ENCODE peak calls at places on chromosomes 6 and 20, in eight cellular contexts. Z is MM.1S, E is GM23248, B is neural progenitor cell, Q is hepatocyte, T is GM23338, D is OCI-LY7, I is HCT116. W is an unnamed sample.

GRCh38 chr6:99943846-99944245 is 50.2 kb downstream of the MCHR2 start:
- DNase-seq in Z (no peak), E (no peak), B (peak), Q (no peak), T (peak), D (no peak), I (no peak), W (no peak)

GRCh38 chr6:70860044-70860443 is 96.8 kb downstream of the B3GAT2 start:
- DNase-seq in Z (no peak), E (peak), B (no peak), Q (no peak), T (no peak), D (no peak), I (no peak), W (peak)

GRCh38 chr6:155895641-155896040 is 440.0 kb upstream of the NOX3 start:
- DNase-seq in Z (no peak), E (no peak), B (no peak), Q (no peak), T (no peak), D (no peak), I (no peak), W (peak)

GRCh38 chr6:89323461-89324098 is 8.5 kb upstream of the GABRR2 start:
- DNase-seq in Z (no peak), E (peak), B (no peak), Q (no peak), T (peak), D (peak), I (no peak), W (no peak)

GRCh38 chr20:36305602-36306556 is at the start of gene DLGAP4:
- DNase-seq in Z (no peak), E (no peak), B (peak), Q (no peak), T (peak), D (no peak), I (no peak), W (no peak)

GRCh38 chr20:48326868-48327267 is 500.9 kb downstream of the PREX1 start:
- DNase-seq in Z (no peak), E (no peak), B (no peak), Q (no peak), T (no peak), D (no peak), I (no peak), W (no peak)

GRCh38 chr20:48295445-48295903 is 510.2 kb upstream of the SULF2 start:
- DNase-seq in Z (no peak), E (peak), B (peak), Q (peak), T (peak), D (no peak), I (peak), W (peak)

GRCh38 chr6:121592955-121593665 is 157.7 kb downstream of the GJA1 start:
- DNase-seq in Z (no peak), E (no peak), B (no peak), Q (no peak), T (no peak), D (no peak), I (no peak), W (no peak)

GRCh38 chr20:40948352-40949267 is 80.0 kb upstream of the TOP1 start:
- DNase-seq in Z (no peak), E (no peak), B (no peak), Q (no peak), T (no peak), D (no peak), I (no peak), W (peak)

GRCh38 chr6:14499804-14500203 is 382.2 kb downstream of the CD83 start:
- DNase-seq in Z (no peak), E (peak), B (peak), Q (peak), T (peak), D (no peak), I (peak), W (peak)

DNA sequence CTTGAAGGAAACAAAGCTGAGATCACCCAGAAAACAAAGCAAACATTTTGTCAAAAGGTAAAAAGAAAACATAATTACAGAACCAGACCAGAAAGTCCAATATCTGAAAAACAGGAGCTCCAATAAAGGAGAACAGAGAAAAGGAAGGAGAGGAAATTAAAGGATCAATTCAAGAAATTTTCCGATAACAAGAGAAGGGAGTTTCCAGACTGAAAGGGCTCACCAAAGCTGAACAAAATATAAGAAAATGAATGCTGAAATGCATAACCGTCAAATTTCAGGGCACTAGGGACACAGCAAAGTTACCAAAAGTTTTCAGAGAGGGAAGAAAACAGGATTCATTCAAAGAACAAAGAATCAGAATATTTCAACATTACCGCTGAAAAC is 23.9 kb downstream of the ILRUN start:
- DNase-seq in Z (no peak), E (no peak), B (no peak), Q (no peak), T (no peak), D (no peak), I (no peak), W (no peak)
- H3K4me2 ChIP-seq in Z (peak), E (no peak), B (no peak), Q (no peak), T (no peak), D (peak), I (peak), W (no peak)

DNA sequence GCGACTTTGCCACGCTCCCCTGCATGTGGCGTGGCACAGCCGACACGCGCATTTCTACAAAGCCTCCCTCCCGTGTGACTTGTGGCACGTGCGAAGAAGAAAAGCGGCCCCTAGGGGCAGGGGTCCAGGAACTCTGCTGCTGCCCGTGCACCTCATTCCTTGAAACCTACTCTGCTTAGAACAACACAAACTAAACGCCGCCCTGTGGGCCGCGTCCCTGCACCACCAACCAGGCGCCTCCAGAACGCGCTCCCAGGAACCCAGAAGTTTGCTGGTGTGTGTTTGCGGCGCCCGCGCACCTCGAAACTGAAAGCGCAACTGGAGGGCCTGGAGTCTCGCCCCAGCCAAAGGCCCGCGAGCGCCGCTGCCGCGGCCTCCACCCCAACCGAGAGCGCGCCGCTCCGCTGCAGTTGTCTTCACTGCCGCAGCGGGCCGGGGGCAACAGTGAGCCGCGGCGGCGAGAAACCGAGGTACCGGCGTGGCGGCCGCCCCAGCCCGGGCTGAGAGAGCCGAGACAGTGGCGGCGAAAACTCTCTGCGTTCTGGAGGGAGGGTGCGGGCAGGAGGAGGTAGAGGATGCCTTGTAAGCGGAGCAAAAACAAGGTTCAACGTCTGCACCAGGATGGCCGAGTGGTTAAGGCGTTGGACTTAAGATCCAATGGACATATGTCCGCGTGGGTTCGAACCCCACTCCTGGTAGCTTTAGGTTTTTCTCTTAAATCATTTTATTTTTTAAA is 65.8 kb downstream of the STX11 start:
- DNase-seq in Z (peak), E (peak), B (peak), Q (peak), T (peak), D (peak), I (peak), W (peak)
- TF ChIP-seq EZH2phosphoT487 in Z (no peak), E (no peak), B (no peak), Q (no peak), T (no peak), D (no peak), I (no peak), W (no peak)

GRCh38 chr6:53598584-53598983 is 53.7 kb upstream of the GCLC start:
- DNase-seq in Z (no peak), E (no peak), B (peak), Q (peak), T (no peak), D (no peak), I (no peak), W (no peak)
- H3K4me2 ChIP-seq in Z (no peak), E (no peak), B (no peak), Q (no peak), T (no peak), D (no peak), I (no peak), W (no peak)

GRCh38 chr20:63956664-63957003 is 418 bp upstream of the UCKL1 start:
- DNase-seq in Z (no peak), E (no peak), B (no peak), Q (no peak), T (no peak), D (no peak), I (no peak), W (peak)

GRCh38 chr20:63955846-63956663 is at the start of gene UCKL1:
- DNase-seq in Z (peak), E (peak), B (peak), Q (peak), T (peak), D (peak), I (peak), W (peak)

GRCh38 chr20:63957690-63958441 is 1.6 kb upstream of the UCKL1 start:
- DNase-seq in Z (peak), E (peak), B (peak), Q (peak), T (peak), D (peak), I (peak), W (peak)

GRCh38 chr20:63958471-63958870 is 2.3 kb upstream of the UCKL1 start:
- DNase-seq in Z (no peak), E (no peak), B (no peak), Q (no peak), T (no peak), D (no peak), I (no peak), W (no peak)

DNA sequence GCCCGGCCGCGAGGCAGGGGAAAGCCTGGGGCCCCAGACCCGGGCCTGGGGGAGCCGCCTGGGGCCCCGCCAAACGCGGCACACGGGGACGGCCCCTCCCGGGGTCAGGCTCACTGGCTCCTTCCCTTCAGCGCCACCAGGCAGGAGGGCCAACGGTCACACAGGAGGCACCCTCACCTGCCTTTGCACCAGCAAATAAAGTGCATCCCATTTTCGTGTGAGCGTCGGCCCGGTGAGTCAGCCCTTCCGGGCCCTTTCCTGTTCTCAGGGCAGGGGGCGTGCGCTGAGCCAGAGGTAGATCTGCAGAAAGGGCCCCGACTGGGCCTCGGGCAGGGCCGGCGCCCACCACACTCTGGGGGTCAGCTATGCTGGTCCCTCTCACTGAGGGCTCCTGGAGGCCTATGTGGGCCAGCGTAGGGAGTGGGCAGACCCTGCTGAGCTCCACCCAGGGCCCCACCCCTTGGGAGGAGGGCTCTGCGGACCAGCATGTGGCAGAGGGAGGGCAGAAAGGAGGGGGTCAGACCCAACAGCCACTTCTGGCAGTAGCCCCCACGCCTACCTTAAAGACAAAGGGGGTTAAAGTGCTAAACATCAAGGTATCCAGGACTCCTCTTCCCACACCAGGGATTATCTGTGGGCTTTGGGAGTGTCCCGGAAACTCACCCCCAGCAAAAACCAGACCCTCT is 931 bp upstream of the UCKL1 start:
- DNase-seq in Z (peak), E (peak), B (peak), Q (peak), T (peak), D (peak), I (peak), W (peak)
- TF ChIP-seq EZH2phosphoT487 in Z (no peak), E (no peak), B (no peak), Q (no peak), T (no peak), D (no peak), I (no peak), W (no peak)